ENCODE peak calls at places on chromosomes 7 and 10, in nine cellular contexts. I is stimulated activated CD8-positive, alpha-beta memory T cell treated with anti-CD3 and anti-CD28 coated beads, Interleukin-15, amount 100 ng/mL, for 24 hours; H is adipocyte; F is hippocampal formation; N is pons; Q is iris pigment epithelial cell; T is fibroblast of lung; R is right lobe of liver; D is RPMI8226. C is an unnamed sample.
A peak's percentile ranks its signal among the peaks of the same experiment; 100 is the strongest.

GRCh38 chr10:112510384-112510783 is 63.4 kb downstream of the VTI1A start:
- DNase-seq in N (no peak), T (no peak), I (no peak), H (no peak), R (no peak), Q (no peak), D (no peak), F (no peak), C (no peak)

GRCh38 chr10:72808001-72808400 is 85.5 kb upstream of the OIT3 start:
- DNase-seq in F (no peak), T (no peak), N (no peak), D (no peak), Q (no peak), H (no peak), R (no peak), I (no peak), C (no peak)

GRCh38 chr7:104133238-104133637 is 74.6 kb downstream of the ORC5 start:
- DNase-seq in F (no peak), Q (peak; percentile 16), T (no peak), H (no peak), N (no peak), R (no peak), D (no peak), I (no peak), C (no peak)

GRCh38 chr7:27641576-27642230 is 21.0 kb downstream of the HIBADH start:
- DNase-seq in T (no peak), F (no peak), I (no peak), Q (peak; percentile 50), N (peak; percentile 10), D (no peak), R (no peak), H (no peak), C (no peak)

GRCh38 chr10:6269953-6270867 is 67.5 kb downstream of the PFKFB3 start:
- DNase-seq in D (no peak), I (peak; percentile 26), H (no peak), N (no peak), Q (peak; percentile 38), T (no peak), R (no peak), F (no peak), C (peak; percentile 63)

GRCh38 chr7:2661602-2662272 is 26.3 kb upstream of the AMZ1 start:
- DNase-seq in Q (no peak), R (peak; percentile 66), F (no peak), D (no peak), I (no peak), H (no peak), T (no peak), N (no peak), C (no peak)

GRCh38 chr10:97686301-97686961 is 610 bp downstream of the AVPI1 start:
- DNase-seq in N (peak; percentile 21), H (peak; percentile 11), R (no peak), Q (peak; percentile 12), I (no peak), D (peak; percentile 55), T (no peak), F (no peak), C (no peak)

GRCh38 chr7:157017639-157018327 is 7.3 kb upstream of the MNX1 start:
- DNase-seq in I (no peak), T (no peak), H (no peak), N (no peak), R (no peak), F (no peak), Q (no peak), D (no peak), C (no peak)

GRCh38 chr7:128841961-128842673 is 11.9 kb downstream of the FLNC start:
- DNase-seq in R (peak; percentile 36), N (no peak), Q (peak; percentile 26), H (peak; percentile 63), D (peak; percentile 78), T (no peak), F (peak; percentile 28), I (no peak), C (peak; percentile 48)

GRCh38 chr10:74738985-74739567 is 87.3 kb upstream of the KAT6B start:
- DNase-seq in H (peak; percentile 3), T (peak; percentile 21), D (peak; percentile 35), F (no peak), R (no peak), Q (peak; percentile 34), N (peak; percentile 5), I (no peak), C (peak; percentile 15)

GRCh38 chr7:70143089-70144044 is 545.1 kb downstream of the AUTS2 start:
- DNase-seq in T (peak; percentile 37), D (no peak), R (no peak), Q (no peak), H (no peak), I (no peak), F (no peak), N (no peak), C (no peak)

GRCh38 chr10:4250497-4250887 is 465.5 kb upstream of the KLF6 start:
- DNase-seq in H (no peak), R (no peak), I (no peak), N (no peak), F (no peak), T (no peak), Q (no peak), D (no peak), C (no peak)

GRCh38 chr7:84194484-84195260 is at the start of gene SEMA3A:
- DNase-seq in Q (peak; percentile 89), H (peak; percentile 70), R (no peak), F (peak; percentile 17), T (peak; percentile 91), I (no peak), D (peak; percentile 41), N (peak; percentile 66), C (peak; percentile 1)

GRCh38 chr7:34337163-34337562 is 320.9 kb upstream of the NPSR1 start:
- DNase-seq in H (no peak), Q (no peak), F (no peak), D (no peak), T (no peak), I (no peak), R (no peak), N (no peak), C (no peak)

GRCh38 chr7:140085447-140085846 is 22.7 kb upstream of the PARP12 start:
- DNase-seq in Q (no peak), R (no peak), I (no peak), F (no peak), D (no peak), T (no peak), N (no peak), H (no peak), C (no peak)

GRCh38 chr10:128369101-128369650 is 243.0 kb upstream of the MKI67 start:
- DNase-seq in Q (no peak), R (no peak), H (no peak), I (no peak), F (no peak), D (no peak), T (no peak), N (no peak), C (no peak)

GRCh38 chr10:47094636-47095035 is 183.4 kb downstream of the PTPN20 start:
- DNase-seq in T (no peak), N (no peak), I (no peak), H (no peak), R (no peak), Q (no peak), D (no peak), F (no peak), C (no peak)

GRCh38 chr7:3069767-3070449 is 26.2 kb upstream of the CARD11 start:
- DNase-seq in D (no peak), H (no peak), R (no peak), N (no peak), F (no peak), I (no peak), T (no peak), Q (no peak), C (no peak)

GRCh38 chr7:129009437-129009836 is 45.5 kb downstream of the TNPO3 start:
- DNase-seq in H (no peak), R (no peak), D (peak; percentile 8), T (no peak), I (no peak), Q (no peak), N (no peak), F (no peak), C (no peak)

GRCh38 chr10:15068802-15069201 is 19.8 kb downstream of the ACBD7 start:
- DNase-seq in H (peak; percentile 94), Q (peak; percentile 98), R (no peak), D (no peak), F (no peak), T (peak; percentile 85), N (no peak), I (no peak), C (no peak)

GRCh38 chr7:157871681-157872080 is 534.9 kb downstream of the DNAJB6 start:
- DNase-seq in H (no peak), R (no peak), Q (no peak), N (no peak), T (no peak), F (no peak), I (no peak), D (no peak), C (no peak)

GRCh38 chr10:102802920-102803534 is 34.2 kb downstream of the CYP17A1 start:
- DNase-seq in R (peak; percentile 38), H (peak; percentile 88), I (no peak), T (peak; percentile 81), F (no peak), Q (peak; percentile 99), N (no peak), D (no peak), C (no peak)

GRCh38 chr7:100629117-100629711 is 12.1 kb downstream of the TFR2 start:
- DNase-seq in Q (peak; percentile 32), T (no peak), R (peak; percentile 19), H (peak; percentile 19), D (peak; percentile 72), I (no peak), F (no peak), N (no peak), C (no peak)

GRCh38 chr7:158648787-158649186 is 55.8 kb downstream of the NCAPG2 start:
- DNase-seq in I (no peak), T (no peak), R (no peak), F (no peak), N (no peak), H (no peak), Q (peak; percentile 26), D (no peak), C (no peak)

GRCh38 chr10:35236739-35237138 is 99.6 kb upstream of the CCNY start:
- DNase-seq in F (no peak), R (no peak), N (no peak), H (peak; percentile 4), I (no peak), D (no peak), Q (peak; percentile 36), T (peak; percentile 37), C (no peak)

GRCh38 chr10:115830260-115830970 is 442.6 kb downstream of the GFRA1 start:
- DNase-seq in T (peak; percentile 64), R (no peak), D (no peak), I (no peak), H (peak; percentile 22), F (no peak), N (no peak), Q (peak; percentile 45), C (no peak)

GRCh38 chr10:70267161-70267933 is 16.5 kb downstream of the NPFFR1 start:
- DNase-seq in T (peak; percentile 98), N (no peak), H (peak; percentile 92), I (no peak), R (no peak), F (no peak), D (no peak), Q (peak; percentile 96), C (no peak)

GRCh38 chr10:72337039-72337629 is 17.6 kb downstream of the DNAJB12 start:
- DNase-seq in H (peak; percentile 90), Q (peak; percentile 68), R (peak; percentile 89), I (no peak), F (peak; percentile 78), T (peak; percentile 81), N (peak; percentile 84), D (peak; percentile 49), C (peak; percentile 63)

GRCh38 chr10:24706479-24707118 is 17.1 kb downstream of the ARHGAP21 start:
- DNase-seq in D (no peak), R (no peak), Q (peak; percentile 99), H (peak; percentile 95), T (peak; percentile 98), F (no peak), I (no peak), N (peak; percentile 67), C (no peak)

GRCh38 chr7:30986738-30987137 is 23.0 kb downstream of the GHRHR start:
- DNase-seq in N (no peak), I (no peak), H (no peak), D (no peak), F (no peak), Q (no peak), R (no peak), T (no peak), C (no peak)

GRCh38 chr10:79137404-79137803 is 68.6 kb downstream of the ZMIZ1 start:
- DNase-seq in R (no peak), T (no peak), N (no peak), Q (no peak), H (no peak), I (no peak), D (no peak), F (no peak), C (no peak)

C was measured in naive thymus-derived CD8-positive, alpha-beta T cell.